ENCODE peak calls at places on chromosomes 13 and 19, in nine cellular contexts. One of them, this sample, is unnamed.

GRCh38 chr19:12793290-12794195 is 2.3 kb downstream of the JUNB start:
- DNase-seq in epithelial cell of esophagus: peak
- DNase-seq in tibial artery: peak
- DNase-seq in brain microvascular endothelial cell: peak
- DNase-seq in astrocyte of the spinal cord: peak
- DNase-seq in right lobe of liver: peak
- DNase-seq in heart left ventricle: peak
- DNase-seq in stomach: peak
- DNase-seq in PC-9: peak
- DNase-seq in this sample: peak

GRCh38 chr19:45117666-45118065 is 24.7 kb downstream of the PPP1R37 start:
- DNase-seq in astrocyte of the spinal cord: no peak
- DNase-seq in epithelial cell of esophagus: no peak
- DNase-seq in tibial artery: no peak
- DNase-seq in right lobe of liver: no peak
- DNase-seq in heart left ventricle: no peak
- DNase-seq in brain microvascular endothelial cell: no peak
- DNase-seq in stomach: no peak
- DNase-seq in PC-9: no peak
- DNase-seq in this sample: no peak

GRCh38 chr13:88068975-88069374 is 397.8 kb downstream of the SLITRK5 start:
- DNase-seq in epithelial cell of esophagus: peak
- DNase-seq in right lobe of liver: no peak
- DNase-seq in PC-9: no peak
- DNase-seq in brain microvascular endothelial cell: no peak
- DNase-seq in stomach: no peak
- DNase-seq in tibial artery: no peak
- DNase-seq in heart left ventricle: no peak
- DNase-seq in astrocyte of the spinal cord: no peak
- DNase-seq in this sample: no peak

GRCh38 chr19:9565900-9566705 is 18.2 kb downstream of the ZNF121 start:
- DNase-seq in astrocyte of the spinal cord: peak
- DNase-seq in right lobe of liver: no peak
- DNase-seq in epithelial cell of esophagus: peak
- DNase-seq in stomach: no peak
- DNase-seq in PC-9: no peak
- DNase-seq in tibial artery: no peak
- DNase-seq in heart left ventricle: no peak
- DNase-seq in brain microvascular endothelial cell: peak
- DNase-seq in this sample: no peak

GRCh38 chr13:71979616-71980015 is 112.6 kb upstream of the DACH1 start:
- DNase-seq in stomach: no peak
- DNase-seq in tibial artery: no peak
- DNase-seq in PC-9: no peak
- DNase-seq in right lobe of liver: no peak
- DNase-seq in brain microvascular endothelial cell: peak
- DNase-seq in epithelial cell of esophagus: peak
- DNase-seq in astrocyte of the spinal cord: peak
- DNase-seq in heart left ventricle: no peak
- DNase-seq in this sample: no peak

GRCh38 chr19:32605544-32605943 is 24.6 kb downstream of the PDCD5 start:
- DNase-seq in brain microvascular endothelial cell: no peak
- DNase-seq in PC-9: no peak
- DNase-seq in astrocyte of the spinal cord: no peak
- DNase-seq in epithelial cell of esophagus: no peak
- DNase-seq in tibial artery: no peak
- DNase-seq in right lobe of liver: peak
- DNase-seq in heart left ventricle: no peak
- DNase-seq in stomach: no peak
- DNase-seq in this sample: no peak

GRCh38 chr13:99191900-99192399 is 8.7 kb upstream of the UBAC2 start:
- DNase-seq in right lobe of liver: no peak
- DNase-seq in PC-9: peak
- DNase-seq in tibial artery: no peak
- DNase-seq in heart left ventricle: no peak
- DNase-seq in stomach: peak
- DNase-seq in brain microvascular endothelial cell: peak
- DNase-seq in astrocyte of the spinal cord: peak
- DNase-seq in epithelial cell of esophagus: no peak
- DNase-seq in this sample: peak

GRCh38 chr19:368624-369020 is 24.0 kb upstream of the MIER2 start:
- DNase-seq in PC-9: no peak
- DNase-seq in heart left ventricle: no peak
- DNase-seq in epithelial cell of esophagus: no peak
- DNase-seq in brain microvascular endothelial cell: no peak
- DNase-seq in stomach: no peak
- DNase-seq in right lobe of liver: no peak
- DNase-seq in tibial artery: no peak
- DNase-seq in astrocyte of the spinal cord: no peak
- DNase-seq in this sample: no peak

DNA sequence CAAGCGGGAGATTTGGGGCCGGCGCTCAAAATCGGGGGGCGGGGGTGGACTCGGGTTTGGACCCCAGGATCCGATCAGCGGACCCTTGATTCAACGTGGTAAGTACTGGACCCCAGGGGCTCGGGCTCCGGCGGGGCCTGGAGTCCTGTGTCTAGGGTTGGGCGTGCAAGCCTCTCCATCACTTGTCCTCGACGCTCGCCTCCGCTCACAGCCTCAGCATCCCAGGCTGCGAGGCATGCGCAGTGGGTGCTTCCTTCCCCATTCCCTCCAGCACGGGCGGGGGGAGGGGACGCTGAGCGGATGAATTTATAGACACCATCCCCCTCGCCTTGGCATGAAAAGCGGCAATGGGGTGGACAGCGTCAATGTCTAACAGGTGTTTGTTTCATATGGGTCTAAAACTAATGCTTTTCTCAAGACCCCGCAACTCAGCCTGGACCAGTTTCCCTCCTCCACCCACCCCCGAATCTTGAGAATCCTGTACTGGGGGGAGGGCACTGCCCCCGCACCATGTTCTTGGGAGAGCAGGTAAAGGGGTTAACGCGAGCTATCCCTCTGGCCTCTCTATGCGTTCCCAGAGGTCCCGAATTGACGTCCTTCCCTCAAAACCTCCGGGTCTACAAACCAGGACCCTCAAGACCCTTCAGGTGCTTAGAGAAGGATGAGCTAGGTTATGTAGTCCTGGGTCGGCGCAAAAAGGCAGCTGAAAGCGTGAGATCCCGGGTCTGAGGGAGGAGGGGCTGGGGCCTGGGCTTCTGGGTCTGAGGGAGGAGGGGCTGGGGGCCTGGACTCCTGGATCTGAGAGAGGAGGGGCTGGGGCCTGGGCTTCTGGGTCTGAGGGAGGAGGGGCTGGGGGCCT is 556 bp downstream of the CPT1C start:
- DNase-seq in tibial artery: no peak
- DNase-seq in brain microvascular endothelial cell: peak
- DNase-seq in PC-9: no peak
- DNase-seq in right lobe of liver: no peak
- DNase-seq in heart left ventricle: peak
- DNase-seq in epithelial cell of esophagus: peak
- DNase-seq in stomach: no peak
- DNase-seq in astrocyte of the spinal cord: peak
- DNase-seq in this sample: no peak
- H3K4me3 ChIP-seq in tibial artery: peak
- H3K4me3 ChIP-seq in brain microvascular endothelial cell: peak
- H3K4me3 ChIP-seq in PC-9: no peak
- H3K4me3 ChIP-seq in right lobe of liver: peak
- H3K4me3 ChIP-seq in heart left ventricle: peak
- H3K4me3 ChIP-seq in epithelial cell of esophagus: peak
- H3K4me3 ChIP-seq in stomach: peak
- H3K4me3 ChIP-seq in astrocyte of the spinal cord: peak
- H3K4me3 ChIP-seq in this sample: no peak

GRCh38 chr19:48415869-48416268 is 22.4 kb downstream of the GRIN2D start:
- DNase-seq in astrocyte of the spinal cord: no peak
- DNase-seq in heart left ventricle: no peak
- DNase-seq in PC-9: no peak
- DNase-seq in brain microvascular endothelial cell: no peak
- DNase-seq in tibial artery: no peak
- DNase-seq in epithelial cell of esophagus: no peak
- DNase-seq in right lobe of liver: no peak
- DNase-seq in stomach: no peak
- DNase-seq in this sample: no peak
- H3K4me3 ChIP-seq in astrocyte of the spinal cord: peak
- H3K4me3 ChIP-seq in heart left ventricle: peak
- H3K4me3 ChIP-seq in PC-9: no peak
- H3K4me3 ChIP-seq in brain microvascular endothelial cell: peak
- H3K4me3 ChIP-seq in tibial artery: no peak
- H3K4me3 ChIP-seq in epithelial cell of esophagus: peak
- H3K4me3 ChIP-seq in right lobe of liver: no peak
- H3K4me3 ChIP-seq in stomach: peak
- H3K4me3 ChIP-seq in this sample: no peak

GRCh38 chr19:29662278-29662603 is 3.0 kb upstream of the PLEKHF1 start:
- DNase-seq in PC-9: no peak
- DNase-seq in stomach: no peak
- DNase-seq in right lobe of liver: no peak
- DNase-seq in brain microvascular endothelial cell: no peak
- DNase-seq in tibial artery: no peak
- DNase-seq in heart left ventricle: no peak
- DNase-seq in epithelial cell of esophagus: no peak
- DNase-seq in astrocyte of the spinal cord: no peak
- DNase-seq in this sample: no peak

GRCh38 chr19:29662604-29663404 is 2.5 kb upstream of the PLEKHF1 start:
- DNase-seq in heart left ventricle: peak
- DNase-seq in epithelial cell of esophagus: peak
- DNase-seq in brain microvascular endothelial cell: peak
- DNase-seq in PC-9: peak
- DNase-seq in stomach: peak
- DNase-seq in astrocyte of the spinal cord: peak
- DNase-seq in right lobe of liver: peak
- DNase-seq in tibial artery: peak
- DNase-seq in this sample: peak

GRCh38 chr19:29664753-29665214 is 477 bp upstream of the PLEKHF1 start:
- DNase-seq in stomach: no peak
- DNase-seq in heart left ventricle: no peak
- DNase-seq in epithelial cell of esophagus: no peak
- DNase-seq in brain microvascular endothelial cell: no peak
- DNase-seq in PC-9: no peak
- DNase-seq in astrocyte of the spinal cord: no peak
- DNase-seq in tibial artery: no peak
- DNase-seq in right lobe of liver: no peak
- DNase-seq in this sample: no peak

GRCh38 chr19:29665215-29665825 is at the start of gene PLEKHF1:
- DNase-seq in tibial artery: peak
- DNase-seq in PC-9: peak
- DNase-seq in right lobe of liver: peak
- DNase-seq in brain microvascular endothelial cell: peak
- DNase-seq in heart left ventricle: peak
- DNase-seq in stomach: peak
- DNase-seq in epithelial cell of esophagus: peak
- DNase-seq in astrocyte of the spinal cord: peak
- DNase-seq in this sample: peak

DNA sequence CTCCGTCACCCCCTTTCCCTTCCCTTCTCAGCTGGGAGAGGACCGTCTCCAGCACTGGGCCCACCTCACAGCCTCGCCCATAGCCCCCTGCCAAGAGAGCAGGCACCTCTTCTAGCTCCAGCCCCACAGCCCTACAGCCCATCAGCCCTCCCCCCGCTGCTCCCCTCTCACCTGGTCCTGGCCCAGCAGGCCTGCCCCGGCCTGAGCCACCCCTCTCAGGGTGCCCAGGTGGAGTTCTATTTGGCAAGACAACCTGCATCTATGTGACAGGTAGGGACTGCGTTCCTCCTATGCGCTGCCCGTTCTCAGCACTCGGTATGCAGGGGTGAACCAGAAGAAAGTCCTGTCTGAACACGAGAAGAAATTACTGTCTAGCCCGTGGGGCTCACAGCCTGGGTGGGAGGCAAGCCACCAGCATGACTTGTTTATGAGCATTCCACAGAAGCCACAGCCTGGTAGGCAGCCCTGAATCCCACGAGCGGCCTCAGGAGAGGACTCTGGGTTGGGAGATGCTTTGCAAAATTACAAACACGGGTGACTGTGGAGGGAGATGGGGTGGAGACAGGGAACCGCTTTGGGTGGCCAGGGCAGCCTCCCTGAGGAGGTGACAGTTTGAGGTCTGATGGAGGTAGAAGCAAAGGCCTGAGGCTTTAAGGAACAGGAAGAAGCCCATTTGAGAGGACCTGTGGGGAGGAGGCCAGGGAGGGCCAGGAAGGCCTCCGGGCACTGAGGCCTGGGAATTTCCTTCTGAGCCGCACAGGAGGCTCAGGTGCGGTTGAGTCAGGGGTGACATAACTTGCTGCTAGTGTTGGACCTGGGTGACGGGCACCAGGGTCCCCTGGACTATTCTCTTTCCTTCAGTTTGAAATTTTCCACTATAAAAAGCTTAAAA is 1.2 kb upstream of the PLEKHF1 start:
- DNase-seq in PC-9: peak
- DNase-seq in stomach: no peak
- DNase-seq in heart left ventricle: no peak
- DNase-seq in astrocyte of the spinal cord: peak
- DNase-seq in tibial artery: peak
- DNase-seq in brain microvascular endothelial cell: peak
- DNase-seq in epithelial cell of esophagus: peak
- DNase-seq in right lobe of liver: no peak
- DNase-seq in this sample: no peak
- H3K4me3 ChIP-seq in PC-9: peak
- H3K4me3 ChIP-seq in stomach: no peak
- H3K4me3 ChIP-seq in heart left ventricle: peak
- H3K4me3 ChIP-seq in astrocyte of the spinal cord: no peak
- H3K4me3 ChIP-seq in tibial artery: no peak
- H3K4me3 ChIP-seq in brain microvascular endothelial cell: no peak
- H3K4me3 ChIP-seq in epithelial cell of esophagus: no peak
- H3K4me3 ChIP-seq in right lobe of liver: peak
- H3K4me3 ChIP-seq in this sample: no peak

GRCh38 chr19:18834644-18834984 is 2.9 kb downstream of the UPF1 start:
- DNase-seq in epithelial cell of esophagus: no peak
- DNase-seq in PC-9: no peak
- DNase-seq in tibial artery: no peak
- DNase-seq in right lobe of liver: no peak
- DNase-seq in brain microvascular endothelial cell: no peak
- DNase-seq in heart left ventricle: no peak
- DNase-seq in astrocyte of the spinal cord: no peak
- DNase-seq in stomach: no peak
- DNase-seq in this sample: no peak
- H3K4me3 ChIP-seq in epithelial cell of esophagus: peak
- H3K4me3 ChIP-seq in PC-9: peak
- H3K4me3 ChIP-seq in tibial artery: peak
- H3K4me3 ChIP-seq in right lobe of liver: no peak
- H3K4me3 ChIP-seq in brain microvascular endothelial cell: no peak
- H3K4me3 ChIP-seq in heart left ventricle: no peak
- H3K4me3 ChIP-seq in astrocyte of the spinal cord: no peak
- H3K4me3 ChIP-seq in stomach: peak
- H3K4me3 ChIP-seq in this sample: no peak

GRCh38 chr19:46350029-46350757 is 3.3 kb downstream of the PPP5C start:
- DNase-seq in right lobe of liver: no peak
- DNase-seq in stomach: no peak
- DNase-seq in brain microvascular endothelial cell: no peak
- DNase-seq in epithelial cell of esophagus: peak
- DNase-seq in tibial artery: no peak
- DNase-seq in heart left ventricle: no peak
- DNase-seq in astrocyte of the spinal cord: no peak
- DNase-seq in PC-9: no peak
- DNase-seq in this sample: no peak
- H3K4me3 ChIP-seq in right lobe of liver: no peak
- H3K4me3 ChIP-seq in stomach: no peak
- H3K4me3 ChIP-seq in brain microvascular endothelial cell: no peak
- H3K4me3 ChIP-seq in epithelial cell of esophagus: no peak
- H3K4me3 ChIP-seq in tibial artery: no peak
- H3K4me3 ChIP-seq in heart left ventricle: peak
- H3K4me3 ChIP-seq in astrocyte of the spinal cord: no peak
- H3K4me3 ChIP-seq in PC-9: no peak
- H3K4me3 ChIP-seq in this sample: no peak

GRCh38 chr19:28394705-28395104 is 818.2 kb downstream of the UQCRFS1 start:
- DNase-seq in epithelial cell of esophagus: no peak
- DNase-seq in stomach: no peak
- DNase-seq in right lobe of liver: no peak
- DNase-seq in PC-9: no peak
- DNase-seq in heart left ventricle: no peak
- DNase-seq in brain microvascular endothelial cell: no peak
- DNase-seq in astrocyte of the spinal cord: no peak
- DNase-seq in tibial artery: no peak
- DNase-seq in this sample: no peak
- H3K4me3 ChIP-seq in epithelial cell of esophagus: no peak
- H3K4me3 ChIP-seq in stomach: no peak
- H3K4me3 ChIP-seq in right lobe of liver: no peak
- H3K4me3 ChIP-seq in PC-9: no peak
- H3K4me3 ChIP-seq in heart left ventricle: no peak
- H3K4me3 ChIP-seq in brain microvascular endothelial cell: no peak
- H3K4me3 ChIP-seq in astrocyte of the spinal cord: no peak
- H3K4me3 ChIP-seq in tibial artery: no peak
- H3K4me3 ChIP-seq in this sample: no peak